ENCODE peak calls at places on chromosomes 13 and 19, in ten cellular contexts. Y is heart right ventricle; D is NCI-H146; N is NCI-H774; L is activated T-cell treated with anti-CD3 and anti-CD28 coated beads, Interleukin-2, amount 50 U/mL, for 4 hours; R is AG20443; E is T-helper 1 cell; J is Caco-2; T is stimulated activated CD4-positive, alpha-beta T cell treated with anti-CD3 and anti-CD28 coated beads, Interleukin-15, amount 100 ng/mL, for 1 hour; X is neural progenitor cell. O is an unnamed sample.

GRCh38 chr19:19388568-19389555 is 16.6 kb upstream of the GATAD2A start:
- DNase-seq in R (no peak), N (no peak), X (no peak), Y (no peak), D (no peak), E (no peak), J (no peak), L (no peak), T (no peak), O (no peak)

GRCh38 chr13:76387561-76387960 is 498.6 kb downstream of the KCTD12 start:
- DNase-seq in R (no peak), X (no peak), J (no peak), E (no peak), D (no peak), T (no peak), Y (no peak), L (no peak), N (no peak), O (no peak)

GRCh38 chr13:73754727-73755292 is 379.4 kb downstream of the KLF12 start:
- DNase-seq in J (peak; percentile 73), L (no peak), X (peak; percentile 64), E (peak; percentile 19), R (peak; percentile 49), Y (no peak), D (peak; percentile 66), N (peak; percentile 11), T (no peak), O (peak; percentile 41)

GRCh38 chr13:106490177-106490576 is 45.3 kb downstream of the EFNB2 start:
- DNase-seq in R (no peak), Y (no peak), L (no peak), N (no peak), J (no peak), D (no peak), T (no peak), X (no peak), E (no peak), O (no peak)

GRCh38 chr13:51923983-51924539 is 62.3 kb downstream of the CCDC70 start:
- DNase-seq in D (peak; percentile 13), J (peak; percentile 56), R (no peak), T (no peak), L (no peak), X (peak; percentile 20), Y (no peak), E (no peak), N (no peak), O (no peak)

GRCh38 chr13:57787058-57787791 is 155.7 kb downstream of the PCDH17 start:
- DNase-seq in E (no peak), R (no peak), X (peak; percentile 74), D (peak; percentile 91), N (no peak), Y (no peak), L (no peak), T (no peak), J (no peak), O (no peak)

GRCh38 chr19:45876411-45877197 is 9.3 kb downstream of the IRF2BP1 start:
- DNase-seq in E (no peak), X (peak; percentile 61), J (no peak), N (no peak), T (no peak), L (no peak), D (no peak), R (peak; percentile 47), Y (peak; percentile 41), O (no peak)

GRCh38 chr13:20099319-20099718 is 61.5 kb downstream of the GJA3 start:
- DNase-seq in E (no peak), X (no peak), L (no peak), D (no peak), Y (no peak), T (no peak), J (no peak), N (no peak), R (no peak), O (no peak)

GRCh38 chr19:3243851-3244700 is 19.6 kb downstream of the CELF5 start:
- DNase-seq in L (no peak), E (no peak), T (peak; percentile 15), Y (peak; percentile 29), X (peak; percentile 89), R (peak; percentile 52), D (no peak), J (peak; percentile 68), N (no peak), O (no peak)

GRCh38 chr19:55283548-55284393 is at the start of gene BRSK1:
- DNase-seq in E (no peak), X (peak; percentile 92), L (peak; percentile 53), Y (peak; percentile 58), R (peak; percentile 63), D (peak; percentile 88), N (peak; percentile 74), T (no peak), J (peak; percentile 82), O (peak; percentile 67)

GRCh38 chr13:65926750-65927171 is 1303.4 kb downstream of the PCDH9 start:
- DNase-seq in E (no peak), R (no peak), L (no peak), Y (peak; percentile 52), T (no peak), X (peak; percentile 60), N (peak; percentile 45), D (peak; percentile 86), J (peak; percentile 38), O (no peak)

GRCh38 chr13:46613409-46614049 is 60.6 kb downstream of the LRCH1 start:
- DNase-seq in X (no peak), N (no peak), L (no peak), D (no peak), J (no peak), R (no peak), T (no peak), E (no peak), Y (no peak), O (no peak)

GRCh38 chr19:1213391-1214286 is 8.1 kb downstream of the STK11 start:
- DNase-seq in Y (peak; percentile 71), X (no peak), R (peak; percentile 57), L (peak; percentile 21), D (no peak), T (peak; percentile 12), E (no peak), J (no peak), N (no peak), O (no peak)

GRCh38 chr19:48455171-48455907 is at the start of gene KCNJ14:
- DNase-seq in R (no peak), Y (no peak), L (no peak), J (no peak), E (no peak), T (no peak), N (no peak), X (no peak), D (no peak), O (no peak)

GRCh38 chr13:114310961-114311360 is 3.3 kb upstream of the CHAMP1 start:
- DNase-seq in E (no peak), D (no peak), L (no peak), R (no peak), X (no peak), T (no peak), N (no peak), Y (no peak), J (no peak), O (no peak)

GRCh38 chr13:109874444-109874920 is 88.1 kb upstream of the IRS2 start:
- DNase-seq in J (no peak), N (no peak), Y (no peak), T (no peak), L (no peak), E (no peak), X (no peak), D (no peak), R (no peak), O (no peak)

GRCh38 chr19:31121501-31121900 is 227.7 kb downstream of the TSHZ3 start:
- DNase-seq in R (no peak), E (no peak), L (no peak), T (no peak), X (no peak), D (no peak), N (no peak), Y (no peak), J (no peak), O (no peak)

GRCh38 chr13:47478985-47479384 is 522.1 kb downstream of the SUCLA2 start:
- DNase-seq in E (no peak), L (no peak), N (peak; percentile 1), T (no peak), D (no peak), R (no peak), Y (peak; percentile 39), X (no peak), J (no peak), O (no peak)

GRCh38 chr13:40026174-40026585 is 370.7 kb downstream of the COG6 start:
- DNase-seq in N (no peak), R (no peak), L (peak; percentile 45), Y (no peak), T (peak; percentile 9), J (no peak), E (no peak), X (no peak), D (no peak), O (no peak)

GRCh38 chr19:14575428-14575980 is 3.6 kb upstream of the NDUFB7 start:
- DNase-seq in Y (no peak), X (no peak), E (no peak), D (no peak), R (no peak), N (no peak), L (no peak), T (no peak), J (no peak), O (no peak)

GRCh38 chr13:101946411-101946810 is 455.4 kb downstream of the FGF14 start:
- DNase-seq in D (no peak), Y (no peak), R (no peak), J (no peak), N (no peak), T (no peak), E (no peak), X (no peak), L (no peak), O (no peak)

GRCh38 chr13:50685491-50685890 is 158.0 kb downstream of the DLEU7 start:
- DNase-seq in R (no peak), T (no peak), X (peak; percentile 58), E (no peak), Y (peak; percentile 81), N (no peak), D (peak; percentile 13), L (no peak), J (no peak), O (no peak)

GRCh38 chr19:1809663-1810062 is 2.4 kb downstream of the ATP8B3 start:
- DNase-seq in Y (no peak), N (no peak), T (no peak), L (no peak), D (no peak), X (no peak), R (no peak), E (no peak), J (no peak), O (no peak)

GRCh38 chr13:24276310-24276709 is 33.1 kb upstream of the C1QTNF9 start:
- DNase-seq in R (no peak), D (no peak), N (no peak), X (no peak), Y (no peak), E (no peak), J (no peak), T (no peak), L (no peak), O (no peak)

GRCh38 chr19:746956-747355 is 4.0 kb upstream of the MISP start:
- DNase-seq in N (no peak), E (no peak), L (no peak), Y (no peak), R (no peak), D (no peak), J (no peak), X (no peak), T (no peak), O (no peak)

GRCh38 chr13:74280093-74280794 is 146.0 kb upstream of the KLF12 start:
- DNase-seq in X (no peak), Y (no peak), J (no peak), D (no peak), L (no peak), E (no peak), R (no peak), T (no peak), N (no peak), O (no peak)

GRCh38 chr19:46730595-46730994 is 13.7 kb upstream of the PRKD2 start:
- DNase-seq in T (no peak), N (no peak), D (no peak), X (no peak), J (no peak), R (no peak), L (no peak), E (no peak), Y (no peak), O (no peak)

GRCh38 chr13:108195146-108195545 is 20.2 kb downstream of the LIG4 start:
- DNase-seq in L (no peak), Y (no peak), X (no peak), J (no peak), D (no peak), N (no peak), T (no peak), R (no peak), E (no peak), O (no peak)

O was measured in DMS79.